ENCODE peak calls at places on chromosomes 2 and 18, in seven cellular contexts. One of them, this sample, is unnamed.

GRCh38 chr18:13804305-13804704 is 19.6 kb upstream of the MC5R start:
- DNase-seq in RWPE1: no peak
- DNase-seq in activated CD8-positive, alpha-beta T cell treated with anti-CD3 and anti-CD28 coated beads for 36 hours: no peak
- DNase-seq in ACHN: no peak
- DNase-seq in iPS DF 6.9: no peak
- DNase-seq in posterior cingulate gyrus: no peak
- DNase-seq in brain microvascular endothelial cell: no peak
- DNase-seq in this sample: no peak

GRCh38 chr18:35581555-35582309 is at the start of gene GALNT1:
- DNase-seq in RWPE1: no peak
- DNase-seq in posterior cingulate gyrus: no peak
- DNase-seq in ACHN: peak; percentile 17
- DNase-seq in brain microvascular endothelial cell: no peak
- DNase-seq in activated CD8-positive, alpha-beta T cell treated with anti-CD3 and anti-CD28 coated beads for 36 hours: peak; percentile 37
- DNase-seq in iPS DF 6.9: no peak
- DNase-seq in this sample: no peak

GRCh38 chr2:222318026-222318711 is 19.4 kb upstream of the PAX3 start:
- DNase-seq in posterior cingulate gyrus: peak; percentile 90
- DNase-seq in activated CD8-positive, alpha-beta T cell treated with anti-CD3 and anti-CD28 coated beads for 36 hours: peak; percentile 53
- DNase-seq in iPS DF 6.9: no peak
- DNase-seq in ACHN: peak; percentile 73
- DNase-seq in RWPE1: peak; percentile 71
- DNase-seq in brain microvascular endothelial cell: peak; percentile 47
- DNase-seq in this sample: peak; percentile 85

GRCh38 chr2:29117636-29118303 is 2.6 kb downstream of the CLIP4 start:
- DNase-seq in ACHN: peak; percentile 95
- DNase-seq in RWPE1: peak; percentile 79
- DNase-seq in iPS DF 6.9: no peak
- DNase-seq in activated CD8-positive, alpha-beta T cell treated with anti-CD3 and anti-CD28 coated beads for 36 hours: no peak
- DNase-seq in posterior cingulate gyrus: no peak
- DNase-seq in brain microvascular endothelial cell: no peak
- DNase-seq in this sample: no peak

GRCh38 chr2:65349863-65350262 is 82.5 kb downstream of the SPRED2 start:
- DNase-seq in RWPE1: peak; percentile 67
- DNase-seq in ACHN: no peak
- DNase-seq in posterior cingulate gyrus: no peak
- DNase-seq in brain microvascular endothelial cell: peak; percentile 77
- DNase-seq in iPS DF 6.9: no peak
- DNase-seq in activated CD8-positive, alpha-beta T cell treated with anti-CD3 and anti-CD28 coated beads for 36 hours: no peak
- DNase-seq in this sample: no peak

GRCh38 chr2:108858894-108859293 is 72.3 kb downstream of the CCDC138 start:
- DNase-seq in posterior cingulate gyrus: no peak
- DNase-seq in RWPE1: no peak
- DNase-seq in brain microvascular endothelial cell: peak; percentile 15
- DNase-seq in activated CD8-positive, alpha-beta T cell treated with anti-CD3 and anti-CD28 coated beads for 36 hours: no peak
- DNase-seq in ACHN: no peak
- DNase-seq in iPS DF 6.9: no peak
- DNase-seq in this sample: no peak

GRCh38 chr2:218282173-218282991 is 9.9 kb downstream of the TMBIM1 start:
- DNase-seq in brain microvascular endothelial cell: peak; percentile 36
- DNase-seq in posterior cingulate gyrus: peak; percentile 88
- DNase-seq in ACHN: no peak
- DNase-seq in iPS DF 6.9: no peak
- DNase-seq in RWPE1: peak; percentile 78
- DNase-seq in activated CD8-positive, alpha-beta T cell treated with anti-CD3 and anti-CD28 coated beads for 36 hours: no peak
- DNase-seq in this sample: no peak

GRCh38 chr18:1103567-1103966 is 198.9 kb downstream of the ADCYAP1 start:
- DNase-seq in activated CD8-positive, alpha-beta T cell treated with anti-CD3 and anti-CD28 coated beads for 36 hours: no peak
- DNase-seq in brain microvascular endothelial cell: no peak
- DNase-seq in RWPE1: no peak
- DNase-seq in iPS DF 6.9: no peak
- DNase-seq in ACHN: no peak
- DNase-seq in posterior cingulate gyrus: no peak
- DNase-seq in this sample: no peak

GRCh38 chr2:191927319-191927867 is 80.5 kb upstream of the CAVIN2 start:
- DNase-seq in brain microvascular endothelial cell: peak; percentile 92
- DNase-seq in iPS DF 6.9: no peak
- DNase-seq in RWPE1: peak; percentile 75
- DNase-seq in posterior cingulate gyrus: no peak
- DNase-seq in activated CD8-positive, alpha-beta T cell treated with anti-CD3 and anti-CD28 coated beads for 36 hours: no peak
- DNase-seq in ACHN: peak; percentile 99
- DNase-seq in this sample: no peak

GRCh38 chr2:149507933-149508332 is 79.6 kb downstream of the MMADHC start:
- DNase-seq in brain microvascular endothelial cell: no peak
- DNase-seq in iPS DF 6.9: no peak
- DNase-seq in RWPE1: no peak
- DNase-seq in ACHN: no peak
- DNase-seq in activated CD8-positive, alpha-beta T cell treated with anti-CD3 and anti-CD28 coated beads for 36 hours: no peak
- DNase-seq in posterior cingulate gyrus: no peak
- DNase-seq in this sample: no peak

GRCh38 chr2:233061591-233062446 is 1.7 kb downstream of the INPP5D start:
- DNase-seq in iPS DF 6.9: no peak
- DNase-seq in brain microvascular endothelial cell: no peak
- DNase-seq in RWPE1: no peak
- DNase-seq in ACHN: no peak
- DNase-seq in activated CD8-positive, alpha-beta T cell treated with anti-CD3 and anti-CD28 coated beads for 36 hours: peak; percentile 74
- DNase-seq in posterior cingulate gyrus: no peak
- DNase-seq in this sample: peak; percentile 77

This sample was measured in HuH-7.